ENCODE peak calls at places on chromosomes 4 and X, in seven cellular contexts. One of them, this sample, is unnamed.

GRCh38 chr4:70946944-70947343 is 44.8 kb downstream of the MOB1B start:
- DNase-seq in PC-3: no peak
- DNase-seq in CD4-positive, alpha-beta T cell: no peak
- DNase-seq in suprapubic skin: no peak
- DNase-seq in K562: no peak
- DNase-seq in Peyer's patch: no peak
- DNase-seq in H9: no peak
- DNase-seq in this sample: no peak

GRCh38 chrX:134460861-134461218 is 875 bp downstream of the HPRT1 start:
- DNase-seq in Peyer's patch: no peak
- DNase-seq in PC-3: peak
- DNase-seq in suprapubic skin: no peak
- DNase-seq in H9: no peak
- DNase-seq in CD4-positive, alpha-beta T cell: no peak
- DNase-seq in K562: no peak
- DNase-seq in this sample: no peak

GRCh38 chr4:147285751-147286150 is 195.1 kb upstream of the EDNRA start:
- DNase-seq in K562: no peak
- DNase-seq in Peyer's patch: no peak
- DNase-seq in H9: no peak
- DNase-seq in PC-3: no peak
- DNase-seq in suprapubic skin: no peak
- DNase-seq in CD4-positive, alpha-beta T cell: no peak
- DNase-seq in this sample: no peak

GRCh38 chr4:85370400-85371032 is 104.4 kb upstream of the ARHGAP24 start:
- DNase-seq in CD4-positive, alpha-beta T cell: no peak
- DNase-seq in Peyer's patch: peak
- DNase-seq in suprapubic skin: no peak
- DNase-seq in H9: peak
- DNase-seq in K562: peak
- DNase-seq in PC-3: peak
- DNase-seq in this sample: no peak

GRCh38 chr4:180866933-180867643 is 1376.1 kb upstream of the TENM3 start:
- DNase-seq in Peyer's patch: no peak
- DNase-seq in H9: no peak
- DNase-seq in K562: no peak
- DNase-seq in CD4-positive, alpha-beta T cell: no peak
- DNase-seq in suprapubic skin: no peak
- DNase-seq in PC-3: no peak
- DNase-seq in this sample: no peak

GRCh38 chr4:121256346-121256745 is 92.2 kb upstream of the TNIP3 start:
- DNase-seq in H9: no peak
- DNase-seq in Peyer's patch: no peak
- DNase-seq in K562: no peak
- DNase-seq in PC-3: peak
- DNase-seq in suprapubic skin: no peak
- DNase-seq in CD4-positive, alpha-beta T cell: peak
- DNase-seq in this sample: no peak

GRCh38 chr4:185779520-185779919 is 32.5 kb downstream of the SORBS2 start:
- DNase-seq in K562: no peak
- DNase-seq in PC-3: peak
- DNase-seq in CD4-positive, alpha-beta T cell: no peak
- DNase-seq in H9: no peak
- DNase-seq in suprapubic skin: no peak
- DNase-seq in Peyer's patch: no peak
- DNase-seq in this sample: no peak

GRCh38 chr4:182745268-182745667 is 171.9 kb downstream of the DCTD start:
- DNase-seq in Peyer's patch: no peak
- DNase-seq in K562: no peak
- DNase-seq in PC-3: peak
- DNase-seq in suprapubic skin: no peak
- DNase-seq in CD4-positive, alpha-beta T cell: no peak
- DNase-seq in H9: no peak
- DNase-seq in this sample: no peak

GRCh38 chr4:81198151-81198550 is 16.9 kb downstream of the PRKG2 start:
- DNase-seq in CD4-positive, alpha-beta T cell: no peak
- DNase-seq in K562: no peak
- DNase-seq in suprapubic skin: no peak
- DNase-seq in Peyer's patch: no peak
- DNase-seq in H9: no peak
- DNase-seq in PC-3: no peak
- DNase-seq in this sample: no peak

GRCh38 chrX:74924449-74925209 is 623 bp downstream of the NEXMIF start:
- DNase-seq in H9: peak
- DNase-seq in PC-3: no peak
- DNase-seq in CD4-positive, alpha-beta T cell: peak
- DNase-seq in Peyer's patch: peak
- DNase-seq in K562: no peak
- DNase-seq in suprapubic skin: peak
- DNase-seq in this sample: peak

GRCh38 chr4:153790962-153791551 is 2.2 kb upstream of the SFRP2 start:
- DNase-seq in PC-3: no peak
- DNase-seq in Peyer's patch: no peak
- DNase-seq in K562: no peak
- DNase-seq in suprapubic skin: peak
- DNase-seq in H9: peak
- DNase-seq in CD4-positive, alpha-beta T cell: no peak
- DNase-seq in this sample: no peak

GRCh38 chrX:151816914-151817313 is 82.4 kb downstream of the CNGA2 start:
- DNase-seq in H9: no peak
- DNase-seq in PC-3: no peak
- DNase-seq in Peyer's patch: no peak
- DNase-seq in suprapubic skin: no peak
- DNase-seq in CD4-positive, alpha-beta T cell: no peak
- DNase-seq in K562: no peak
- DNase-seq in this sample: no peak

GRCh38 chr4:78776031-78776728 is at the start of gene BMP2K:
- DNase-seq in PC-3: peak
- DNase-seq in CD4-positive, alpha-beta T cell: peak
- DNase-seq in H9: peak
- DNase-seq in Peyer's patch: peak
- DNase-seq in K562: peak
- DNase-seq in suprapubic skin: peak
- DNase-seq in this sample: peak

GRCh38 chr4:78775278-78776030 is 696 bp upstream of the BMP2K start:
- DNase-seq in K562: peak
- DNase-seq in suprapubic skin: peak
- DNase-seq in H9: peak
- DNase-seq in Peyer's patch: peak
- DNase-seq in CD4-positive, alpha-beta T cell: peak
- DNase-seq in PC-3: peak
- DNase-seq in this sample: peak

GRCh38 chr4:78778530-78778929 is 2.4 kb downstream of the BMP2K start:
- DNase-seq in H9: no peak
- DNase-seq in suprapubic skin: no peak
- DNase-seq in PC-3: no peak
- DNase-seq in K562: no peak
- DNase-seq in Peyer's patch: no peak
- DNase-seq in CD4-positive, alpha-beta T cell: no peak
- DNase-seq in this sample: no peak

GRCh38 chr4:78777556-78777900 is 1.4 kb downstream of the BMP2K start:
- DNase-seq in CD4-positive, alpha-beta T cell: no peak
- DNase-seq in suprapubic skin: no peak
- DNase-seq in K562: no peak
- DNase-seq in H9: no peak
- DNase-seq in Peyer's patch: no peak
- DNase-seq in PC-3: no peak
- DNase-seq in this sample: no peak

GRCh38 chr4:78776729-78777555 is 792 bp downstream of the BMP2K start:
- DNase-seq in Peyer's patch: peak
- DNase-seq in suprapubic skin: no peak
- DNase-seq in K562: peak
- DNase-seq in PC-3: peak
- DNase-seq in H9: peak
- DNase-seq in CD4-positive, alpha-beta T cell: peak
- DNase-seq in this sample: peak
- H3K27ac ChIP-seq in Peyer's patch: peak
- H3K27ac ChIP-seq in suprapubic skin: peak
- H3K27ac ChIP-seq in K562: peak
- H3K27ac ChIP-seq in PC-3: peak
- H3K27ac ChIP-seq in H9: no peak
- H3K27ac ChIP-seq in CD4-positive, alpha-beta T cell: peak
- H3K27ac ChIP-seq in this sample: peak

DNA sequence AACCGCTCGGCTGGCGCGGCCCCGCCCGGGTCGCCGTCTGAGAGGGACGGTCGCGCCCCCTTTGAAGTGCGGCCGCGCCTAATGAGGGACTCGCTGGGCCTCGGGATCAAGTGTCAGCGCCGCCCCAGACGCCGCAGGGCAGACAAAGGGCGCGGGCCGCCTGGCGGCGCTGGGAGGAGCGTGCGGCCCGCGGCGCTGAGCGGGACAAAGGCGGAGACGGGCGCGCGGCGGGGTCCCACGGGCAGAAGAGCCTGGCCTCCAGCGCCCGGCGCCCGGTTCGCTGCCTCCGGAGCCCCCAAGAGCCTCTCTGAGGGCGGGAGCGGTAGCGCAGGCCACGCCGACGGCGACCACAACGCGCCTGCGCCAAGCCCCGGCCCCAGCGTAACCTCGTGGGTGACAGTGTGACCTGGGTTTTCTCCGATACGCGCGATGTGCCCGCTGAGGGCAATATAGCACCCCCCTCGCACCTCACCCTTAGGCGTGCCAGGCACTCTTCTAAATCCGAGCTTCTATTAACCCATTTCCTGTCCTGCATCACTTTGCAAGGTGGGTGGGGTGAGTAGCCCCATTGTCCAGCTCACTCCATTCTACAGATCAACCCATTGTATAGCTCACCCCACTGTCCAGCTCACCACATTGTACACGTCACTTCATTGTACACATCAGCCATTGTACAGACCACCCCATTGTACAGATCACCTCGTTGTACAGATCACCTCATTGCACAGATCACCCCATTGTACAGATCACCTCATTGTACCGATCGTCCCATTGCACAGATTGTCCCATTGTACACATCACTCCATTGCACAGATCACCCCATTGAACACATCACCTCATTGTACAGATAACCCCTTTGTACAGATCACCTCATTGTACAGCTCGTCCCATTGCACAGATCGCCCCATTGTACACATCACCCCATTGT is 33.7 kb upstream of the STX18 start:
- DNase-seq in K562: peak
- DNase-seq in CD4-positive, alpha-beta T cell: peak
- DNase-seq in Peyer's patch: peak
- DNase-seq in PC-3: peak
- DNase-seq in suprapubic skin: peak
- DNase-seq in H9: peak
- DNase-seq in this sample: peak
- TF ChIP-seq CTCF in K562: peak
- TF ChIP-seq CTCF in CD4-positive, alpha-beta T cell: peak
- TF ChIP-seq CTCF in Peyer's patch: peak
- TF ChIP-seq CTCF in PC-3: no peak
- TF ChIP-seq CTCF in suprapubic skin: peak
- TF ChIP-seq CTCF in H9: peak
- TF ChIP-seq CTCF in this sample: peak

DNA sequence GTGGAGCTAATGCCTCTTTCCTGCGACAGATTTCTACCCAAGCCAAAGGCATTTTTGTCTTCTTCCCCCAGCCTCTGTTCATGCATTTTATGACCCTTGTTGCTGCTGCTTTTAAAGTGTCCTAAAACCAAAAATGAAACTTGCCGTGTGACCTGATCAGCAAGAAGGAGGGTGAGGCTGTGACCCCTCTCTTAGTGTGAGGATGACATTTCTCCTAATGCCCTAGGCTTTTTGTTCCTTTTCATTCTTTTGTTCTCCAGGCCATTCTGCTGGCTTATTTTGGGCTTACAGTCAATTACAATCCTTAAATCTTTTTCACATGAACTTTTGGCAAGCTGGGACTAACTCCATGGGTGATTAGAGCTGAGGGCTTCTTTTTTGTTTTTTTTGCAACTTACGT is 34.4 kb downstream of the PTTG2 start:
- DNase-seq in H9: no peak
- DNase-seq in PC-3: no peak
- DNase-seq in Peyer's patch: no peak
- DNase-seq in CD4-positive, alpha-beta T cell: no peak
- DNase-seq in suprapubic skin: no peak
- DNase-seq in K562: no peak
- DNase-seq in this sample: no peak
- H3K27ac ChIP-seq in H9: no peak
- H3K27ac ChIP-seq in PC-3: no peak
- H3K27ac ChIP-seq in Peyer's patch: no peak
- H3K27ac ChIP-seq in CD4-positive, alpha-beta T cell: no peak
- H3K27ac ChIP-seq in suprapubic skin: no peak
- H3K27ac ChIP-seq in K562: no peak
- H3K27ac ChIP-seq in this sample: peak

GRCh38 chr4:24912252-24913098 is at the start of gene CCDC149:
- DNase-seq in CD4-positive, alpha-beta T cell: no peak
- DNase-seq in H9: peak
- DNase-seq in Peyer's patch: no peak
- DNase-seq in PC-3: peak
- DNase-seq in suprapubic skin: peak
- DNase-seq in K562: peak
- DNase-seq in this sample: peak

GRCh38 chr4:24913099-24913445 is 230 bp upstream of the CCDC149 start:
- DNase-seq in Peyer's patch: no peak
- DNase-seq in H9: peak
- DNase-seq in CD4-positive, alpha-beta T cell: no peak
- DNase-seq in PC-3: no peak
- DNase-seq in suprapubic skin: no peak
- DNase-seq in K562: no peak
- DNase-seq in this sample: no peak

GRCh38 chr4:24917076-24917856 is 4.4 kb upstream of the CCDC149 start:
- DNase-seq in K562: no peak
- DNase-seq in Peyer's patch: no peak
- DNase-seq in H9: peak
- DNase-seq in CD4-positive, alpha-beta T cell: no peak
- DNase-seq in PC-3: no peak
- DNase-seq in suprapubic skin: no peak
- DNase-seq in this sample: no peak

GRCh38 chr4:24914460-24914859 is 1.6 kb upstream of the CCDC149 start:
- DNase-seq in suprapubic skin: no peak
- DNase-seq in K562: no peak
- DNase-seq in H9: no peak
- DNase-seq in PC-3: no peak
- DNase-seq in Peyer's patch: no peak
- DNase-seq in CD4-positive, alpha-beta T cell: no peak
- DNase-seq in this sample: no peak

DNA sequence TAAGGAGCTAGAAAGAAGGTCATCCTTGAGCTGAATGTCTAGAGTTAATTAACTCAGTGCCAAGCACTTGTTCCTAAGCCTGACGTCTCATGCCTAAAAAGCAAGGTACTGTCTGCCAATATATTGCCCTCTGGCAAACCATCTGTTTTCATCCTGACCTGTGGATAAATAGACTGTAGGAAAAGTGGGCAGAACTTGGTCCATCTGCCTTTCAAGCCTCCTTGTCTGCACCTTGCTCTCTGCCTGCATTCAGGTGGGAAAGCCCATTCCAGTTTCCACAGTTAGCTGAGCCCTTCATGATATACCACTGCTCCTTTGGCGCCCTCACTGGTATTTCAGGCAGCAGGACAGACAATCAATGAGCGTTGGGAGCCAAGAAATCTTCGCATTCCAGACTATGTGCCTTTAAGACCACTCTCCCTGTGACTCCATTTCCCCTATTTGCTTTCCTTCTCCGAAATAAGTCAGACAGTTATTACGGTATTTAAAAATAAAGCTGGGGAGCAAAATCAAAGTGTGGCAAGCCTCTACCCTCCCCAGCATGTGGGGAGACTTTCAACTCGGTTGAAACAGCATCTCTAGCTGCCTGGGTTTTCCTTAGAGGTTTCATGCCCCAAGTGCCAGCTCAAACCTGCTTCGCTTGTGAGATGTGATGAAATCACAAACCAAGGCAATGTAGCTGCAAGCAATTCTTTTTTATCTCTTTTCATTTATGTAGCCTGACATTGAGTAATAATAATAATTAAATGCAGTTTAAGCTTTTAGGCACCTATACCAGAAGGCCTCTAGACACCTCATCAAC is 2.5 kb upstream of the CCDC149 start:
- DNase-seq in PC-3: peak
- DNase-seq in suprapubic skin: no peak
- DNase-seq in H9: peak
- DNase-seq in K562: no peak
- DNase-seq in CD4-positive, alpha-beta T cell: no peak
- DNase-seq in Peyer's patch: no peak
- DNase-seq in this sample: no peak
- TF ChIP-seq CTCF in PC-3: peak
- TF ChIP-seq CTCF in suprapubic skin: no peak
- TF ChIP-seq CTCF in H9: peak
- TF ChIP-seq CTCF in K562: no peak
- TF ChIP-seq CTCF in CD4-positive, alpha-beta T cell: no peak
- TF ChIP-seq CTCF in Peyer's patch: no peak
- TF ChIP-seq CTCF in this sample: no peak